ENCODE peak calls at places on chromosomes 7 and 10, in four cellular contexts. H, T, W and N are unnamed samples.

GRCh38 chr7:66319373-66319979 is 114.3 kb downstream of the TPST1 start:
- DNase-seq in H (no peak), T (no peak), W (peak), N (no peak)

GRCh38 chr7:5476001-5476400 is 52.4 kb upstream of the TNRC18 start:
- DNase-seq in H (no peak), T (no peak), W (no peak), N (no peak)

GRCh38 chr7:106570146-106570545 is 90.8 kb downstream of the CCDC71L start:
- DNase-seq in H (no peak), T (no peak), W (no peak), N (no peak)

GRCh38 chr10:97762816-97763215 is 9.0 kb downstream of the SFRP5 start:
- DNase-seq in H (no peak), T (no peak), W (no peak), N (peak)

GRCh38 chr7:120842131-120842621 is 15.8 kb downstream of the TSPAN12 start:
- DNase-seq in H (no peak), T (no peak), W (no peak), N (no peak)

GRCh38 chr7:120852700-120853099 is 5.2 kb downstream of the TSPAN12 start:
- DNase-seq in H (no peak), T (no peak), W (no peak), N (no peak)

GRCh38 chr10:4663162-4663992 is 162.6 kb upstream of the AKR1E2 start:
- DNase-seq in H (no peak), T (peak), W (peak), N (peak)

GRCh38 chr7:75937958-75938786 is 23.2 kb downstream of the POR start:
- DNase-seq in H (peak), T (peak), W (peak), N (peak)

GRCh38 chr10:4355346-4355745 is 470.7 kb upstream of the AKR1E2 start:
- DNase-seq in H (no peak), T (no peak), W (no peak), N (no peak)

DNA sequence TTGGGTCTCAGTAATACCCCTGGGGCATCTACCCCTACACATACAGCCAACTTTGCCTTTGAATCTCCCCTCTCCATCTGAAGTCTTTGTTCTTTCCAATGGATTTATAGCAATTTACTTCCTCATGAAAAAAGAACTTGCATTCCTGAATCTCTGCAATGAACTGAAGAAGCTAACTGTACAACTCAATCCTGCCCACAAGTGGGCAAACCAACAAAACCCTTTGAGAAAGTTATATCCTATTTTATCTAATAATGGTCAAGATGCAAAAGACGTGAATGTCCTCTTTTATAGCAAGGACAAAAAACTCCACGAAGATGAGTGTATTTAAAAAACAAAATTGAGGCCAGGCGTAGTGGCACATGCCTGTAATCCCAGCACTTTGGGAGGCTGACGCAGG is 991.3 kb downstream of the LRMDA start:
- DNase-seq in H (no peak), T (no peak), W (no peak), N (no peak)
- TF ChIP-seq CTCF in H (no peak), T (no peak), W (peak), N (peak)

GRCh38 chr10:90430186-90430585 is 427.7 kb downstream of the HTR7 start:
- DNase-seq in H (no peak), T (no peak), W (no peak), N (peak)
- H3K27ac ChIP-seq in H (no peak), T (no peak), W (no peak), N (no peak)

GRCh38 chr10:58275261-58275660 is 6.3 kb downstream of the CISD1 start:
- DNase-seq in H (no peak), T (no peak), W (no peak), N (no peak)
- H3K4me3 ChIP-seq in H (peak), T (no peak), W (no peak), N (no peak)

DNA sequence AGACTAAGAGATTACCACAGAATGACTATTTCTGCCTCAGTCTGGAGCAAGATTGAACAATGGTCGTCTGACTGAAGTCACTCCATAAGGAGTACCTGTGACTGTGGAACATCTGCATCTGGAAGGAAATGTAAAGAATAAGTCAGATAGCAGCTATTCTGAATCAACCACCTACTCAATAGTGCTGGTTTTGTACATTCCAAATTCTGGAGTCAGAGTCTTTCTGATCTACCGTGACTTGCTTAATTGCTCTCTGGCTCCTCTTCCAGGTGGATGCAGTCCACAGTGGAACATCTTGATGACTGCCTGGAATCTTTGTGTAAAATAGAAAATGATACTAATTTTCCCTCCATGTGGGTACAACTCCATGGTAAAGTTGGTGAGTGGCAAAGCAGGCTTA is 156.3 kb upstream of the SEMA3C start:
- DNase-seq in H (no peak), T (no peak), W (no peak), N (no peak)
- TF ChIP-seq CTCF in H (no peak), T (no peak), W (no peak), N (no peak)

GRCh38 chr7:116583653-116584052 is 58.8 kb downstream of the CAV1 start:
- DNase-seq in H (no peak), T (no peak), W (no peak), N (no peak)
- H3K27ac ChIP-seq in H (no peak), T (peak), W (peak), N (peak)